ENCODE peak calls at places on chromosomes 6 and 20, in six cellular contexts. U is K562, E is IMR-90, T is aorta, H is tibial artery, D is GM23338. C is an unnamed sample. For H3K4me1 and H3K27me3, the result is how much of the 10 kb centered on the place peaks cover.

GRCh38 chr20:58854638-58855471 is 2.3 kb downstream of the GNAS start:
- DNase-seq in E (no peak), U (no peak), H (no peak), D (peak), T (no peak), C (no peak)

GRCh38 chr6:147506704-147507114 is 1.8 kb upstream of the SAMD5 start:
- DNase-seq in D (peak), T (peak), H (peak), E (peak), U (peak), C (peak)

GRCh38 chr6:77040566-77041195 is 422.6 kb downstream of the HTR1B start:
- DNase-seq in H (no peak), U (no peak), D (no peak), E (peak), T (no peak), C (no peak)

GRCh38 chr6:11085758-11086435 is 7.7 kb upstream of the SMIM13 start:
- DNase-seq in E (peak), D (no peak), U (no peak), H (no peak), T (no peak), C (no peak)

GRCh38 chr6:130252527-130253237 is 29.9 kb upstream of the SAMD3 start:
- DNase-seq in T (no peak), D (peak), H (no peak), E (no peak), U (no peak), C (peak)

GRCh38 chr6:133247581-133247980 is 6.4 kb downstream of the EYA4 start:
- DNase-seq in U (no peak), E (no peak), T (no peak), D (no peak), H (no peak), C (no peak)

GRCh38 chr6:49618257-49618656 is 18.4 kb downstream of the RHAG start:
- DNase-seq in U (no peak), D (no peak), H (no peak), E (no peak), T (no peak), C (no peak)

GRCh38 chr20:41482647-41483552 is 116.3 kb upstream of the EMILIN3 start:
- DNase-seq in H (no peak), E (peak), T (no peak), D (no peak), U (no peak), C (no peak)

GRCh38 chr6:84762220-84762940 is 2.0 kb downstream of the TBX18 start:
- DNase-seq in E (no peak), H (peak), D (peak), T (peak), U (peak), C (peak)

GRCh38 chr6:31128093-31128676 is 7.9 kb upstream of the CDSN start:
- DNase-seq in U (peak), H (peak), D (peak), E (peak), T (no peak), C (peak)

GRCh38 chr20:37867289-37868195 is 35.4 kb upstream of the VSTM2L start:
- DNase-seq in U (no peak), T (no peak), D (no peak), H (no peak), E (no peak), C (no peak)

GRCh38 chr6:27630727-27631613 is 158.1 kb upstream of the ZNF184 start:
- DNase-seq in D (peak), H (no peak), T (no peak), E (peak), U (peak), C (no peak)

GRCh38 chr6:162200036-162200435 is 527.5 kb downstream of the PRKN start:
- DNase-seq in U (no peak), H (no peak), T (no peak), D (no peak), E (no peak), C (no peak)

GRCh38 chr6:109496036-109496761 is 13.2 kb upstream of the ZBTB24 start:
- DNase-seq in D (no peak), E (no peak), U (no peak), T (no peak), H (no peak), C (no peak)

GRCh38 chr20:10540636-10541493 is 105.8 kb downstream of the SLX4IP start:
- DNase-seq in D (no peak), H (no peak), T (no peak), U (no peak), E (peak), C (no peak)

GRCh38 chr6:35719830-35720733 is 16.8 kb upstream of the ARMC12 start:
- DNase-seq in D (peak), T (no peak), H (peak), U (peak), E (peak), C (no peak)

GRCh38 chr6:108715832-108716231 is 132.4 kb upstream of the ARMC2 start:
- DNase-seq in H (no peak), U (no peak), T (peak), E (peak), D (no peak), C (no peak)

GRCh38 chr20:46159101-46159897 is 41.2 kb downstream of the CD40 start:
- DNase-seq in T (no peak), D (no peak), H (no peak), E (no peak), U (no peak), C (no peak)

GRCh38 chr6:135506270-135506997 is 8.9 kb upstream of the AHI1 start:
- DNase-seq in H (no peak), D (peak), U (peak), E (peak), T (no peak), C (peak)

GRCh38 chr20:5195655-5196054 is 68.8 kb downstream of the CDS2 start:
- DNase-seq in U (no peak), D (no peak), H (no peak), E (peak), T (no peak), C (no peak)

GRCh38 chr6:43174263-43175112 is 3.4 kb downstream of the SRF start:
- DNase-seq in H (peak), E (peak), D (peak), T (peak), U (peak), C (peak)

GRCh38 chr20:31547017-31547675 is 32.9 kb downstream of the HM13 start:
- DNase-seq in H (peak), T (peak), D (peak), U (peak), E (peak), C (peak)

GRCh38 chr20:51505566-51505965 is 37.0 kb downstream of the NFATC2 start:
- DNase-seq in E (no peak), T (no peak), U (no peak), D (no peak), H (no peak), C (no peak)

GRCh38 chr6:132253906-132254305 is 147.4 kb downstream of the MOXD1 start:
- DNase-seq in U (no peak), E (no peak), T (no peak), H (no peak), D (peak), C (no peak)

DNA sequence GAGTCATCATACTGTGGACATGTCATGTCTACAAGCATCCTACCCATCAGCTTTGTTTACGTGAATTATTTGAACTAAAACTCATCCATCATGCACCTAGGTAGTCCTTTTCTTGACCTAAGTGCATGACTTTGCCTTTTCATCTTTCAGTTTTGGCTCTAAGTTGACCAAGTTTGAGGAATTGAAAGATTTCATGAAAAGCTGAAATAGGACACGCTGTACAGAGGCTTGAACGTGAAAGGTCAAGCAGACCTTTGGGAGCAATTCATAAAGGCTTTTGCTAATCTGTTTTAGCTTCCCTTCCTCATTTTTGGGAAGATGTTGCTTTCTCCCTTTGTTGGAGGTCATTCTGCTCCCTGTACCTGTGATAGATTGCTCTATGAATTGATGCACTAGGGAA is 55.1 kb upstream of the MLIP start:
- DNase-seq in U (no peak), E (no peak), D (no peak), T (no peak), H (no peak), C (no peak)
- H3K4me1 ChIP-seq in U (under half), E (under half), D (under half), T (under half), H (half or more), C (under half)

GRCh38 chr6:23647045-23647444 is 479.0 kb upstream of the NRSN1 start:
- DNase-seq in D (no peak), U (no peak), E (no peak), T (no peak), H (no peak), C (no peak)

GRCh38 chr6:23637296-23637695 is 488.7 kb upstream of the NRSN1 start:
- DNase-seq in E (no peak), H (no peak), U (no peak), D (no peak), T (no peak), C (no peak)

GRCh38 chr6:23642849-23643248 is 483.2 kb upstream of the NRSN1 start:
- DNase-seq in H (no peak), E (no peak), U (no peak), T (no peak), D (no peak), C (no peak)
- H3K27me3 ChIP-seq in H (under half), E (under half), U (under half), T (under half), D (under half), C (under half)

DNA sequence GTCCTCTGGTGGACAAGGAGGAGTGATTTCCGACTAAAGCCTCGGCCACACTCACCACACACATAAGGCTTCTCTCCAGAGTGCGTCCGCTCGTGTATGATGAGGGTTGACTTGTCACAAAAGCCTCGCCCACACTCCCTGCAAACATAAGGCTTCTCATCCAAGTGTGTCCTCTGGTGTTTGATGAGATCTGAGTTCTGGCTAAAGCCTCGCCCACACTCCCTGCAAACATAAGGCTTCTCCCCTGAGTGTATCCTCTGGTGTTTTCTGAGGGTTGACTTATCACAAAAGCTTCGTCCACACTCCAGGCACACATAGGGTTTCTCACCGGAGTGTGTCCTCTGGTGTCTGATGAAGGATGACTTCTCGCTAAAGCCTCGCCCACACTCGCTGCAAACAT is 12.9 kb upstream of the SNRPB start:
- DNase-seq in U (no peak), T (no peak), H (no peak), D (no peak), E (no peak), C (no peak)
- H3K4me1 ChIP-seq in U (under half), T (under half), H (under half), D (under half), E (under half), C (under half)

GRCh38 chr20:3659492-3660261 is 3.5 kb downstream of the GFRA4 start:
- DNase-seq in U (no peak), H (no peak), D (no peak), T (peak), E (no peak), C (no peak)
- H3K27me3 ChIP-seq in U (under half), H (under half), D (half or more), T (under half), E (half or more), C (under half)

C was measured in SJCRH30.